ENCODE peak calls at places on chromosomes 16 and 17, in nine cellular contexts. K is stimulated activated effector memory CD8-positive, alpha-beta T cell treated with anti-CD3 and anti-CD28 coated beads, Interleukin-12 subunit alpha, Interleukin-12 subunit beta, amount 100 ng/mL, for 72 hours; Q is right lobe of liver; J is stimulated activated CD4-positive, alpha-beta T cell treated with anti-CD3 and anti-CD28 coated beads, Interleukin-15, amount 100 ng/mL, for 1 hour; X is upper lobe of left lung; O is NCI-H2081; V is small intestine; S is NCI-H774; G is mammary epithelial cell. H is an unnamed sample.

GRCh38 chr16:57525761-57526160 is 10.6 kb downstream of the CCDC102A start:
- DNase-seq in J (no peak), S (no peak), O (no peak), X (no peak), G (no peak), K (no peak), V (no peak), Q (no peak), H (no peak)

GRCh38 chr17:76199466-76199865 is 40.8 kb downstream of the RNF157 start:
- DNase-seq in O (no peak), K (no peak), J (peak; percentile 25), Q (no peak), V (no peak), G (no peak), S (no peak), X (no peak), H (no peak)

GRCh38 chr16:1791943-1792812 is 1.3 kb downstream of the IGFALS start:
- DNase-seq in K (no peak), X (peak; percentile 76), G (no peak), O (no peak), Q (peak; percentile 88), J (no peak), V (no peak), S (no peak), H (no peak)

GRCh38 chr16:58471209-58471975 is 28.6 kb upstream of the NDRG4 start:
- DNase-seq in X (no peak), V (no peak), S (no peak), O (no peak), J (no peak), K (no peak), G (no peak), Q (no peak), H (no peak)

GRCh38 chr16:1108299-1109252 is 12.5 kb upstream of the C1QTNF8 start:
- DNase-seq in V (no peak), Q (peak; percentile 89), S (no peak), K (no peak), O (no peak), J (no peak), X (no peak), G (no peak), H (no peak)

GRCh38 chr17:38315497-38315896 is 18.5 kb downstream of the MRPL45 start:
- DNase-seq in Q (no peak), J (no peak), G (no peak), X (no peak), O (no peak), V (no peak), S (no peak), K (no peak), H (no peak)

GRCh38 chr16:62033065-62033464 is 3.2 kb downstream of the CDH8 start:
- DNase-seq in Q (no peak), J (no peak), V (no peak), S (no peak), X (no peak), O (no peak), G (no peak), K (no peak), H (no peak)

GRCh38 chr17:42421479-42422332 is 1.4 kb downstream of the CAVIN1 start:
- DNase-seq in V (no peak), S (no peak), X (peak; percentile 90), J (no peak), Q (peak; percentile 52), K (no peak), G (peak; percentile 54), O (no peak), H (no peak)

GRCh38 chr16:15911198-15911597 is 22.8 kb upstream of the CEP20 start:
- DNase-seq in V (no peak), O (no peak), J (no peak), G (no peak), S (no peak), Q (no peak), K (no peak), X (no peak), H (no peak)

GRCh38 chr16:88880226-88881051 is 14.0 kb upstream of the PABPN1L start:
- DNase-seq in J (no peak), O (no peak), V (peak; percentile 20), X (peak; percentile 70), G (no peak), K (no peak), Q (peak; percentile 91), S (no peak), H (no peak)

GRCh38 chr16:81677375-81677737 is 101.7 kb upstream of the PLCG2 start:
- DNase-seq in J (no peak), K (no peak), G (no peak), Q (no peak), S (no peak), V (no peak), X (no peak), O (no peak), H (no peak)

GRCh38 chr16:59905628-59906027 is 1171.5 kb upstream of the GOT2 start:
- DNase-seq in Q (no peak), S (no peak), G (peak; percentile 76), V (no peak), K (no peak), J (no peak), X (no peak), O (no peak), H (no peak)

GRCh38 chr16:56916571-56917403 is 15.2 kb upstream of the HERPUD1 start:
- DNase-seq in X (no peak), Q (no peak), J (no peak), G (no peak), S (no peak), V (no peak), K (peak; percentile 63), O (no peak), H (no peak)

H was measured in HT-29.